ENCODE peak calls at places on chromosome 11, in four cellular contexts. M is heart right ventricle, S is A549, P is transverse colon. Z is an unnamed sample. For H3K9me3 and H3K4me1, the result is how much of the 10 kb centered on the place peaks cover.

GRCh38 chr11:122177238-122177637 is 61.2 kb upstream of the BLID start:
- DNase-seq in M (no peak), S (no peak), P (no peak), Z (no peak)

GRCh38 chr11:72718101-72718501 is 34.1 kb downstream of the ARAP1 start:
- DNase-seq in M (no peak), S (no peak), P (no peak), Z (no peak)

GRCh38 chr11:67079065-67079464 is 22.4 kb downstream of the RHOD start:
- DNase-seq in M (no peak), S (no peak), P (no peak), Z (no peak)

GRCh38 chr11:34358258-34358665 is 452 bp upstream of the ABTB2 start:
- DNase-seq in M (peak), S (peak), P (peak), Z (peak)

GRCh38 chr11:117703209-117703608 is 93.8 kb downstream of the DSCAML1 start:
- DNase-seq in M (no peak), S (no peak), P (no peak), Z (peak)

GRCh38 chr11:21263026-21263425 is 593.6 kb downstream of the NELL1 start:
- DNase-seq in M (no peak), S (no peak), P (no peak), Z (no peak)

GRCh38 chr11:111632798-111633197 is 30.5 kb downstream of the SIK2 start:
- DNase-seq in M (no peak), S (no peak), P (no peak), Z (no peak)

GRCh38 chr11:11995601-11996000 is 12.8 kb downstream of the DKK3 start:
- DNase-seq in M (no peak), S (no peak), P (no peak), Z (no peak)

GRCh38 chr11:60871378-60872061 is 4.2 kb downstream of the ZP1 start:
- DNase-seq in M (peak), S (no peak), P (no peak), Z (no peak)
- TF ChIP-seq CTCF in M (peak), S (no peak), P (no peak), Z (no peak)

GRCh38 chr11:134609361-134610115 is 197.5 kb upstream of the B3GAT1 start:
- DNase-seq in M (no peak), S (no peak), P (no peak), Z (no peak)

GRCh38 chr11:134612416-134613030 is 200.5 kb upstream of the B3GAT1 start:
- DNase-seq in M (no peak), S (no peak), P (no peak), Z (no peak)

GRCh38 chr11:134611537-134611936 is 199.5 kb upstream of the B3GAT1 start:
- DNase-seq in M (no peak), S (no peak), P (no peak), Z (no peak)

GRCh38 chr11:134607963-134608750 is 196.1 kb upstream of the B3GAT1 start:
- DNase-seq in M (no peak), S (no peak), P (no peak), Z (peak)

GRCh38 chr11:134610116-134610910 is 198.3 kb upstream of the B3GAT1 start:
- DNase-seq in M (no peak), S (no peak), P (no peak), Z (no peak)
- H3K9me3 ChIP-seq in M (under half), S (under half), P (under half), Z (under half)

DNA sequence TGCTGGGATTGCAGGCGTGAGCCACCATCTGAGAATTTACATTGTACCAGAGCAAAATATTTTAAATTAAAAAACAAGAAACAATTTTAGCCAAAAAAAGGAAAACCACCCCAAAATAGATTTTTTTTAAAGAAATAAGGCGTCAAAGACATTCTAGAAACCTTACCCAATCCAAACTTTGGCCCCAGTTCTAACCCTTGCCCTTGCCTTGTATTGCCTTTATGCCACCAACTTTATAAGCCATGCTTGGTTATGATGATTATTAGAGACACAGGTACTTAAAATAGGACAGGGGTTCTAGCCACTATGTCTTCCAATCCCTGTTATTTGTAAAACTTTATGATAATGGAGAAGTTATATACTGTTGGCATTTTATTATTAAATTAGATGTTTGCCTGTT is 11.8 kb downstream of the C11orf54 start:
- DNase-seq in M (no peak), S (no peak), P (no peak), Z (no peak)
- H3K4me1 ChIP-seq in M (under half), S (under half), P (under half), Z (under half)

DNA sequence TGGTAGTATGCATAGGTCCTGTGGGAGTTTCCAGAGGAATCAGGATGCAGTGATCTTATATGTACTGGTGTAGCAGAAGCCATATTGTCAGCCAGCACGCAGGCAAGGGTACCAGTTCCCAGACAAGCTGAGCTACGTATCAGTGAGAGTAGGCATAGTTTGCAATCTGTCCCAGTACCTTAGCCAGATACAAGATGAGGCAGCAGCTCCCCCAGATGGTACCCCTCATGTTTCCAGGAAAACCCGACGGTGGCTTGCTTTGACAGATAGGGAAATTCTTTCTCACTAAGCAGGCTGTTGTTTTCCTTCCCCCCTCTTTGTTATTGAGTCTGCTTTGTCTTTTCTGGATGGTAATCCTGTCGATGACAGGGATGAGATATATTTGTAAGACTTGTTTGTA is 109.7 kb upstream of the RRM1 start:
- DNase-seq in M (no peak), S (no peak), P (no peak), Z (no peak)
- TF ChIP-seq CTCF in M (no peak), S (no peak), P (no peak), Z (no peak)

GRCh38 chr11:42482822-42483221 is 829.0 kb upstream of the API5 start:
- DNase-seq in M (no peak), S (no peak), P (no peak), Z (no peak)
- H3K9me3 ChIP-seq in M (under half), S (under half), P (under half), Z (under half)

DNA sequence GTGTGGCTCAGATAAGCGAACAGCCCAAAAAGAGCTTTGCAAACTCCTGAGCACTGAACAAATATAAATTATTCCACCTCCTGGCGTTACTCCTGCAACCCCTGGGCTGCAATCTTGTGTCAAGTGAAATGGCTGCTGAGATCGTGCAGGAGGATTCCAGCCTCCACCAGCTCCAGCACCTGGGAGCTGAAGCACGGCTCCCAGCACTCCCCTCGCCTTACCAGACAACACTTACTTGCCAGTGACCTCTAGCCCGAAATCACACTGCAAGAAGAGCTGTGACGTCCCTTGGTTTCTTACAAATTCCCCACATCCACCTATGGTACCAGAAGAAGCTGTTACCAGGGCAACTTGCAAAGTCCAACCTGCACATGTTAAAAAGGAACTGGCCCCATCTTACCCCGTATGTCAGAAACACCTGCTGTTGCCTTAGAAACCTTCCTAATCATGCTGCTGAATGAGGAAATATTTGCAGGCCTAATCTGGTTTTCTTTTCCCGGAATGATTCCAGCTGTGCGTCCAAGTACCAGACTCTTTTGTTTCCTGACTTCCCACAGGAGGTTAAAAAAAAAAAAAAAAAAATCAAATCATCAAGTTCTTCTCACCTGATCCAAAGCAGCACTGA is 13.1 kb downstream of the VPS37C start:
- DNase-seq in M (no peak), S (no peak), P (no peak), Z (no peak)
- H3K4me1 ChIP-seq in M (under half), S (under half), P (half or more), Z (half or more)

GRCh38 chr11:63020671-63021255 is 5.1 kb upstream of the SLC22A8 start:
- DNase-seq in M (no peak), S (peak), P (no peak), Z (peak)
- TF ChIP-seq CTCF in M (no peak), S (peak), P (no peak), Z (peak)